ENCODE peak calls at places on chromosomes 7 and 10, in nine cellular contexts. L is CD8-positive, alpha-beta memory T cell; I is HCT116; V is dorsolateral prefrontal cortex; S is GM23338; R is MM.1S; C is ovary; M is AG04450; O is suprapubic skin. X is an unnamed sample.

GRCh38 chr7:107505997-107506682 is 36.3 kb downstream of the GPR22 start:
- DNase-seq in L (no peak), I (no peak), V (no peak), S (no peak), R (no peak), C (no peak), M (no peak), O (no peak), X (no peak)

GRCh38 chr7:55288070-55288824 is 76.9 kb upstream of the LANCL2 start:
- DNase-seq in L (no peak), I (no peak), V (no peak), S (no peak), R (no peak), C (no peak), M (no peak), O (no peak), X (no peak)

GRCh38 chr7:87216701-87217508 is 2.6 kb downstream of the TMEM243 start:
- DNase-seq in L (no peak), I (no peak), V (no peak), S (no peak), R (peak; percentile 70), C (no peak), M (no peak), O (no peak), X (no peak)

GRCh38 chr7:157507987-157508386 is 171.2 kb downstream of the DNAJB6 start:
- DNase-seq in L (no peak), I (no peak), V (no peak), S (no peak), R (no peak), C (no peak), M (no peak), O (no peak), X (no peak)

GRCh38 chr10:126013489-126014281 is 117.3 kb downstream of the FANK1 start:
- DNase-seq in L (no peak), I (no peak), V (no peak), S (peak; percentile 58), R (no peak), C (no peak), M (peak; percentile 83), O (no peak), X (no peak)

GRCh38 chr10:85265121-85265520 is 936.7 kb downstream of the CCSER2 start:
- DNase-seq in L (no peak), I (no peak), V (no peak), S (no peak), R (no peak), C (no peak), M (no peak), O (no peak), X (no peak)

GRCh38 chr10:17062493-17063487 is 66.8 kb downstream of the CUBN start:
- DNase-seq in L (no peak), I (peak; percentile 86), V (no peak), S (no peak), R (no peak), C (peak; percentile 46), M (peak; percentile 59), O (peak; percentile 82), X (no peak)

GRCh38 chr10:21531164-21531563 is 2.9 kb upstream of the MLLT10 start:
- DNase-seq in L (no peak), I (no peak), V (no peak), S (no peak), R (no peak), C (no peak), M (no peak), O (no peak), X (no peak)

GRCh38 chr7:50266893-50267386 is 37.6 kb upstream of the IKZF1 start:
- DNase-seq in L (peak; percentile 90), I (no peak), V (no peak), S (no peak), R (no peak), C (no peak), M (no peak), O (no peak), X (no peak)

DNA sequence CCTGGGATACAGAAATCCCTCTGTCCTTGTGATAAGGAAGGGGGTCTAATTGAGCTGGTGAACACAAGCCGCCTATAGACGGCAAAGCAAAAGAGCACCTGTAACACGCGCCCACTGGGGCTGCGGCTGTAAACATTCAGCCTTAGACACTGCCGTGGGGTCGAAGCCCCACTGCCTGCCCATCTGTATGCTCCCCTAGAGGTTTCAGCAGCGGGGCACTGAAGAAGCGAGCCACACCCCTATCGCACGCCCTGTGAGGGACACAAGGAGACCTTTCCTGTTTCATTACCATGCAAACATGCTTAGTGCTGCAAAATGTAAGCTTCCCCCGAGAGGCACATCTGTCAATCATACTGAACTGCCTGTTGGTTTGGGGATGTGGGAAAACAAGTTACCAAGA is 82.1 kb downstream of the NRP1 start:
- DNase-seq in L (no peak), I (no peak), V (no peak), S (no peak), R (no peak), C (no peak), M (no peak), O (no peak), X (no peak)
- H3K27ac ChIP-seq in L (no peak overlapping the region), I (no peak overlapping the region), V (no peak overlapping the region), S (no peak overlapping the region), R (no peak overlapping the region), C (no peak overlapping the region), M (peak overlapping the region; percentile 49), O (no peak overlapping the region), X (no peak overlapping the region)

GRCh38 chr10:14876764-14877163 is 1.9 kb upstream of the SUV39H2 start:
- DNase-seq in L (no peak), I (no peak), V (no peak), S (no peak), R (no peak), C (no peak), M (no peak), O (no peak), X (no peak)
- H3K27ac ChIP-seq in L (no peak overlapping the region), I (no peak overlapping the region), V (peak overlapping the region; percentile 91), S (peak overlapping the region; percentile 85), R (no peak overlapping the region), C (no peak overlapping the region), M (no peak overlapping the region), O (no peak overlapping the region), X (peak overlapping the region; percentile 16)

GRCh38 chr10:63534723-63535122 is 13.5 kb downstream of the REEP3 start:
- DNase-seq in L (no peak), I (no peak), V (no peak), S (no peak), R (no peak), C (no peak), M (no peak), O (no peak), X (no peak)

GRCh38 chr10:63525021-63525420 is 3.8 kb downstream of the REEP3 start:
- DNase-seq in L (no peak), I (no peak), V (no peak), S (no peak), R (no peak), C (no peak), M (no peak), O (no peak), X (no peak)

GRCh38 chr10:63528084-63528744 is 7.0 kb downstream of the REEP3 start:
- DNase-seq in L (no peak), I (no peak), V (no peak), S (no peak), R (no peak), C (no peak), M (no peak), O (no peak), X (no peak)

GRCh38 chr10:63527401-63527800 is 6.2 kb downstream of the REEP3 start:
- DNase-seq in L (no peak), I (no peak), V (no peak), S (no peak), R (no peak), C (no peak), M (no peak), O (no peak), X (peak; percentile 23)

GRCh38 chr10:63530409-63530808 is 9.2 kb downstream of the REEP3 start:
- DNase-seq in L (no peak), I (no peak), V (no peak), S (no peak), R (no peak), C (no peak), M (no peak), O (no peak), X (no peak)
- H3K27ac ChIP-seq in L (no peak overlapping the region), I (no peak overlapping the region), V (no peak overlapping the region), S (no peak overlapping the region), R (no peak overlapping the region), C (no peak overlapping the region), M (no peak overlapping the region), O (no peak overlapping the region), X (no peak overlapping the region)

GRCh38 chr7:134366481-134366880 is 49.8 kb upstream of the SLC35B4 start:
- DNase-seq in L (no peak), I (no peak), V (no peak), S (no peak), R (no peak), C (no peak), M (no peak), O (no peak), X (no peak)

GRCh38 chr7:134365341-134366054 is 48.8 kb upstream of the SLC35B4 start:
- DNase-seq in L (no peak), I (no peak), V (no peak), S (no peak), R (no peak), C (no peak), M (no peak), O (no peak), X (no peak)

GRCh38 chr7:134362587-134363483 is 46.1 kb upstream of the SLC35B4 start:
- DNase-seq in L (no peak), I (no peak), V (no peak), S (no peak), R (no peak), C (no peak), M (no peak), O (no peak), X (no peak)

GRCh38 chr7:134367956-134368749 is 51.4 kb upstream of the SLC35B4 start:
- DNase-seq in L (no peak), I (no peak), V (no peak), S (no peak), R (no peak), C (no peak), M (no peak), O (no peak), X (no peak)

GRCh38 chr7:134364619-134365037 is 47.9 kb upstream of the SLC35B4 start:
- DNase-seq in L (no peak), I (peak; percentile 29), V (no peak), S (no peak), R (no peak), C (no peak), M (no peak), O (no peak), X (no peak)
- H3K27ac ChIP-seq in L (no peak overlapping the region), I (no peak overlapping the region), V (no peak overlapping the region), S (no peak overlapping the region), R (no peak overlapping the region), C (no peak overlapping the region), M (no peak overlapping the region), O (no peak overlapping the region), X (no peak overlapping the region)

X was measured in caudate nucleus.